ENCODE peak calls at places on chromosomes 1 and 21, in nine cellular contexts. Z is endothelial cell of umbilical vein; C is Calu3; E is activated CD4-positive, alpha-beta T cell treated with anti-CD3 and anti-CD28 coated beads, Interleukin-2, amount 10 ng/mL, durations not matched to agents 7 days and 5 days; P is NCI-H1436; J is NCI-H345; N is NCI-H1105 treated with DMSO at 0.1 percent for 48 hours; Y is HS-27A; A is OCI-LY7. M is an unnamed sample.

GRCh38 chr1:88029899-88030298 is 654.2 kb upstream of the PKN2 start:
- DNase-seq in Z (no peak), C (no peak), E (no peak), P (no peak), J (no peak), N (no peak), Y (no peak), A (no peak), M (no peak)

GRCh38 chr1:169003864-169004516 is 102.5 kb upstream of the ATP1B1 start:
- DNase-seq in Z (peak), C (peak), E (no peak), P (no peak), J (no peak), N (no peak), Y (peak), A (no peak), M (peak)

GRCh38 chr1:245201827-245202226 is 47.0 kb downstream of the KIF26B start:
- DNase-seq in Z (no peak), C (no peak), E (no peak), P (no peak), J (no peak), N (no peak), Y (no peak), A (no peak), M (no peak)

GRCh38 chr1:65630855-65631254 is 161.8 kb upstream of the PDE4B start:
- DNase-seq in Z (peak), C (no peak), E (no peak), P (no peak), J (no peak), N (no peak), Y (peak), A (no peak), M (peak)

GRCh38 chr1:181483561-181484291 is 409 bp downstream of the CACNA1E start:
- DNase-seq in Z (no peak), C (no peak), E (no peak), P (no peak), J (peak), N (no peak), Y (no peak), A (no peak), M (no peak)

GRCh38 chr1:109267743-109268300 is 15.1 kb downstream of the PSRC1 start:
- DNase-seq in Z (no peak), C (no peak), E (no peak), P (no peak), J (no peak), N (no peak), Y (no peak), A (no peak), M (no peak)

GRCh38 chr1:223747838-223748335 is 35.5 kb downstream of the CAPN2 start:
- DNase-seq in Z (peak), C (no peak), E (no peak), P (no peak), J (no peak), N (no peak), Y (no peak), A (no peak), M (no peak)

GRCh38 chr1:36224537-36225297 is 474 bp downstream of the THRAP3 start:
- DNase-seq in Z (peak), C (peak), E (no peak), P (peak), J (peak), N (peak), Y (peak), A (no peak), M (no peak)

GRCh38 chr1:245154429-245155185 is at the start of gene KIF26B:
- DNase-seq in Z (peak), C (peak), E (peak), P (no peak), J (peak), N (peak), Y (no peak), A (no peak), M (peak)

GRCh38 chr21:45154511-45155508 is 80.4 kb downstream of the ADARB1 start:
- DNase-seq in Z (no peak), C (no peak), E (peak), P (no peak), J (no peak), N (no peak), Y (peak), A (no peak), M (peak)

GRCh38 chr1:227561303-227561702 is 2.1 kb upstream of the ZNF678 start:
- DNase-seq in Z (no peak), C (no peak), E (no peak), P (no peak), J (no peak), N (no peak), Y (no peak), A (no peak), M (no peak)

GRCh38 chr1:155859881-155860841 is 794 bp downstream of the SYT11 start:
- DNase-seq in Z (peak), C (no peak), E (peak), P (peak), J (peak), N (peak), Y (peak), A (peak), M (no peak)

GRCh38 chr1:33122483-33123170 is 41.7 kb downstream of the AZIN2 start:
- DNase-seq in Z (no peak), C (no peak), E (no peak), P (no peak), J (no peak), N (no peak), Y (no peak), A (no peak), M (no peak)

GRCh38 chr1:81073580-81073979 is 727.2 kb upstream of the ADGRL2 start:
- DNase-seq in Z (no peak), C (no peak), E (no peak), P (no peak), J (no peak), N (no peak), Y (no peak), A (no peak), M (no peak)

GRCh38 chr1:242787968-242788367 is 263.5 kb upstream of the PLD5 start:
- DNase-seq in Z (no peak), C (no peak), E (no peak), P (peak), J (no peak), N (no peak), Y (no peak), A (no peak), M (no peak)

GRCh38 chr21:46385846-46386725 is 62.1 kb downstream of the PCNT start:
- DNase-seq in Z (no peak), C (no peak), E (no peak), P (no peak), J (no peak), N (no peak), Y (no peak), A (no peak), M (no peak)

GRCh38 chr1:85495556-85495955 is 30.6 kb upstream of the DDAH1 start:
- DNase-seq in Z (no peak), C (peak), E (no peak), P (no peak), J (no peak), N (peak), Y (peak), A (no peak), M (peak)

GRCh38 chr21:34802180-34802899 is 133.5 kb downstream of the CLIC6 start:
- DNase-seq in Z (no peak), C (no peak), E (no peak), P (no peak), J (no peak), N (no peak), Y (no peak), A (no peak), M (no peak)

GRCh38 chr1:8325771-8326170 is 7.9 kb downstream of the SLC45A1 start:
- DNase-seq in Z (no peak), C (no peak), E (no peak), P (no peak), J (no peak), N (no peak), Y (no peak), A (no peak), M (no peak)

GRCh38 chr1:39081266-39082139 is 55.4 kb downstream of the NDUFS5 start:
- DNase-seq in Z (no peak), C (peak), E (peak), P (no peak), J (peak), N (peak), Y (no peak), A (no peak), M (peak)

GRCh38 chr1:110056284-110056680 is 14.2 kb downstream of the ALX3 start:
- DNase-seq in Z (no peak), C (no peak), E (no peak), P (no peak), J (no peak), N (no peak), Y (no peak), A (no peak), M (no peak)

GRCh38 chr1:172351761-172352161 is 68.7 kb upstream of the C1orf105 start:
- DNase-seq in Z (peak), C (peak), E (no peak), P (no peak), J (no peak), N (no peak), Y (no peak), A (no peak), M (peak)

GRCh38 chr1:225652726-225653462 is at the start of gene ENAH:
- DNase-seq in Z (peak), C (peak), E (peak), P (peak), J (peak), N (peak), Y (no peak), A (peak), M (peak)

GRCh38 chr1:228141082-228141870 is 1.2 kb downstream of the GUK1 start:
- DNase-seq in Z (peak), C (peak), E (peak), P (no peak), J (no peak), N (no peak), Y (no peak), A (peak), M (no peak)

GRCh38 chr1:174704300-174704699 is 256.5 kb downstream of the GPR52 start:
- DNase-seq in Z (no peak), C (no peak), E (no peak), P (no peak), J (no peak), N (no peak), Y (no peak), A (no peak), M (no peak)

GRCh38 chr1:65254320-65255087 is 54.8 kb upstream of the DNAJC6 start:
- DNase-seq in Z (peak), C (peak), E (peak), P (peak), J (peak), N (peak), Y (no peak), A (peak), M (peak)

GRCh38 chr1:25545767-25546166 is 2.4 kb downstream of the LDLRAP1 start:
- DNase-seq in Z (no peak), C (no peak), E (no peak), P (no peak), J (no peak), N (no peak), Y (no peak), A (peak), M (no peak)

GRCh38 chr1:55214214-55214902 is 806 bp downstream of the USP24 start:
- DNase-seq in Z (peak), C (peak), E (peak), P (no peak), J (peak), N (peak), Y (peak), A (peak), M (peak)

GRCh38 chr1:214569357-214570004 is 18.1 kb upstream of the PTPN14 start:
- DNase-seq in Z (peak), C (no peak), E (no peak), P (no peak), J (no peak), N (no peak), Y (no peak), A (no peak), M (no peak)

GRCh38 chr1:104636581-104636980 is 886.9 kb downstream of the AMY1C start:
- DNase-seq in Z (no peak), C (no peak), E (no peak), P (no peak), J (no peak), N (no peak), Y (no peak), A (peak), M (peak)

GRCh38 chr1:44676484-44677200 is 2.1 kb downstream of the ARMH1 start:
- DNase-seq in Z (peak), C (peak), E (no peak), P (no peak), J (no peak), N (no peak), Y (peak), A (peak), M (peak)

GRCh38 chr1:234845097-234845660 is 235.2 kb upstream of the IRF2BP2 start:
- DNase-seq in Z (peak), C (no peak), E (peak), P (no peak), J (no peak), N (no peak), Y (no peak), A (no peak), M (no peak)

GRCh38 chr1:23904748-23905357 is 8.3 kb downstream of the CNR2 start:
- DNase-seq in Z (no peak), C (peak), E (no peak), P (no peak), J (no peak), N (no peak), Y (no peak), A (no peak), M (no peak)